ENCODE peak calls at places on chromosomes 12 and 14, in four cellular contexts. Q is NCI-H187 treated with DMSO at 0.1 percent for 48 hours; M is Panc1; F is stimulated activated CD4-positive, alpha-beta T cell treated with anti-CD3 and anti-CD28 coated beads, Interleukin-4, amount 100 ng/mL, for 1 hour. L is an unnamed sample.
A peak's percentile ranks its signal among the peaks of the same experiment; 100 is the strongest.

GRCh38 chr12:39125580-39125979 is 220.2 kb upstream of the CPNE8 start:
- DNase-seq in Q (no peak), M (no peak), F (no peak), L (peak; percentile 14)

GRCh38 chr14:80634106-80634758 is 307.3 kb downstream of the CEP128 start:
- DNase-seq in Q (no peak), M (no peak), F (no peak), L (peak; percentile 80)

GRCh38 chr12:12890815-12891645 is at the start of gene GPRC5A:
- DNase-seq in Q (no peak), M (peak; percentile 93), F (peak; percentile 34), L (peak; percentile 90)

GRCh38 chr12:1925125-1925963 is 6.9 kb upstream of the CACNA2D4 start:
- DNase-seq in Q (no peak), M (no peak), F (no peak), L (no peak)

GRCh38 chr14:75101491-75101890 is 25.4 kb downstream of the NEK9 start:
- DNase-seq in Q (no peak), M (no peak), F (no peak), L (no peak)

GRCh38 chr12:8989425-8989824 is at the start of gene KLRG1:
- DNase-seq in Q (no peak), M (no peak), F (no peak), L (no peak)

GRCh38 chr14:59274991-59275391 is 86.5 kb downstream of the DAAM1 start:
- DNase-seq in Q (peak; percentile 59), M (no peak), F (no peak), L (peak; percentile 75)

GRCh38 chr12:117972341-117972740 is 3.6 kb upstream of the KSR2 start:
- DNase-seq in Q (no peak), M (no peak), F (no peak), L (no peak)

GRCh38 chr14:54805080-54805479 is 97.5 kb downstream of the GCH1 start:
- DNase-seq in Q (no peak), M (no peak), F (no peak), L (no peak)

GRCh38 chr14:36503771-36504741 is 16.0 kb downstream of the NKX2-1 start:
- DNase-seq in Q (no peak), M (no peak), F (no peak), L (no peak)

GRCh38 chr14:38056270-38056669 is 151.4 kb upstream of the SSTR1 start:
- DNase-seq in Q (no peak), M (no peak), F (no peak), L (no peak)

GRCh38 chr12:24226745-24227350 is 277.4 kb upstream of the SOX5 start:
- DNase-seq in Q (no peak), M (no peak), F (no peak), L (peak; percentile 96)

GRCh38 chr12:40801861-40802260 is 109.6 kb downstream of the CNTN1 start:
- DNase-seq in Q (no peak), M (no peak), F (no peak), L (no peak)

GRCh38 chr12:52988933-52989332 is 17.3 kb upstream of the EIF4B start:
- DNase-seq in Q (no peak), M (no peak), F (no peak), L (no peak)

GRCh38 chr12:66746489-66747201 is 67.8 kb upstream of the GRIP1 start:
- DNase-seq in Q (no peak), M (no peak), F (no peak), L (no peak)

GRCh38 chr12:93860659-93861373 is 183.6 kb downstream of the CRADD start:
- DNase-seq in Q (no peak), M (no peak), F (no peak), L (peak; percentile 77)

GRCh38 chr14:67680121-67680602 is 5.7 kb upstream of the VTI1B start:
- DNase-seq in Q (no peak), M (no peak), F (no peak), L (peak; percentile 77)

GRCh38 chr12:123645851-123646250 is 12.2 kb downstream of the GTF2H3 start:
- DNase-seq in Q (no peak), M (no peak), F (no peak), L (no peak)

GRCh38 chr12:20268121-20268732 is 100.1 kb upstream of the PDE3A start:
- DNase-seq in Q (no peak), M (no peak), F (no peak), L (peak; percentile 45)

L was measured in renal cortical epithelial cell.